ENCODE peak calls at places on chromosomes 1 and 21, in four cellular contexts. M is transverse colon, E is tibial nerve, C is endothelial cell of umbilical vein. Q is an unnamed sample.

GRCh38 chr1:15760520-15761211 is 2.1 kb downstream of the FBLIM1 start:
- DNase-seq in E (no peak), M (peak), C (peak), Q (peak)

GRCh38 chr1:168112673-168113305 is 23.9 kb downstream of the GPR161 start:
- DNase-seq in E (no peak), C (peak), M (no peak), Q (no peak)

GRCh38 chr1:44405041-44405803 is at the start of gene RNF220:
- DNase-seq in E (peak), C (peak), M (peak), Q (peak)

GRCh38 chr1:220826729-220827128 is 40.0 kb downstream of the MTARC1 start:
- DNase-seq in E (no peak), M (no peak), C (no peak), Q (no peak)

GRCh38 chr1:18198240-18198639 is 90.6 kb downstream of the IGSF21 start:
- DNase-seq in M (no peak), C (no peak), E (no peak), Q (no peak)

GRCh38 chr1:159000627-159001026 is 9.1 kb upstream of the IFI16 start:
- DNase-seq in M (peak), C (peak), E (peak), Q (peak)

GRCh38 chr1:4512622-4513021 is 141.8 kb upstream of the AJAP1 start:
- DNase-seq in M (no peak), E (peak), C (no peak), Q (no peak)

GRCh38 chr1:205261946-205262668 is 34.4 kb downstream of the TMCC2 start:
- DNase-seq in E (no peak), C (peak), M (no peak), Q (no peak)

GRCh38 chr1:212760126-212760823 is 31.3 kb downstream of the NSL1 start:
- DNase-seq in E (no peak), C (no peak), M (peak), Q (no peak)

GRCh38 chr1:147890177-147890790 is 12.3 kb upstream of the GJA8 start:
- DNase-seq in E (peak), C (peak), M (peak), Q (peak)

GRCh38 chr1:207389728-207390464 is 64.2 kb upstream of the CR2 start:
- DNase-seq in M (no peak), C (peak), E (no peak), Q (no peak)

GRCh38 chr1:230972855-230973271 is 5.8 kb downstream of the TTC13 start:
- DNase-seq in C (peak), E (no peak), M (peak), Q (no peak)

GRCh38 chr1:92444351-92444750 is 42.4 kb downstream of the GFI1 start:
- DNase-seq in E (no peak), M (no peak), C (no peak), Q (no peak)

GRCh38 chr1:183597656-183598055 is 7.4 kb upstream of the NCF2 start:
- DNase-seq in M (no peak), E (no peak), C (no peak), Q (no peak)

GRCh38 chr1:165162671-165163241 is 193.8 kb downstream of the LMX1A start:
- DNase-seq in M (no peak), E (peak), C (no peak), Q (no peak)

GRCh38 chr1:189253601-189254350 is 1223.9 kb downstream of the BRINP3 start:
- DNase-seq in M (no peak), C (no peak), E (no peak), Q (no peak)

GRCh38 chr1:166172106-166172505 is 5.3 kb upstream of the FAM78B start:
- DNase-seq in M (peak), E (no peak), C (no peak), Q (no peak)

GRCh38 chr1:184838374-184838995 is 83.8 kb upstream of the EDEM3 start:
- DNase-seq in E (peak), C (no peak), M (peak), Q (no peak)

GRCh38 chr1:53295746-53296722 is 31.8 kb downstream of the LRP8 start:
- DNase-seq in M (peak), C (no peak), E (no peak), Q (no peak)

GRCh38 chr1:8408151-8408839 is 90.4 kb downstream of the SLC45A1 start:
- DNase-seq in E (peak), C (peak), M (peak), Q (peak)

GRCh38 chr1:156727914-156728598 is at the start of gene METTL25B:
- DNase-seq in M (peak), C (peak), E (peak), Q (peak)

GRCh38 chr1:244435562-244436205 is 16.0 kb downstream of the ADSS2 start:
- DNase-seq in E (no peak), M (no peak), C (peak), Q (no peak)

GRCh38 chr1:206663832-206664652 is 20.7 kb upstream of the MAPKAPK2 start:
- DNase-seq in C (peak), E (peak), M (peak), Q (peak)

GRCh38 chr1:151832318-151832984 is 849 bp upstream of the RORC start:
- DNase-seq in C (no peak), E (no peak), M (peak), Q (peak)

GRCh38 chr1:160425847-160426246 is 25.5 kb downstream of the VANGL2 start:
- DNase-seq in M (no peak), E (no peak), C (no peak), Q (no peak)

GRCh38 chr21:25934130-25934529 is 199.4 kb downstream of the GABPA start:
- DNase-seq in C (no peak), M (no peak), E (no peak), Q (no peak)

GRCh38 chr1:3283849-3284248 is 170.6 kb upstream of the ARHGEF16 start:
- DNase-seq in C (no peak), E (peak), M (peak), Q (peak)

GRCh38 chr1:204650911-204651570 is 34.5 kb downstream of the LRRN2 start:
- DNase-seq in E (no peak), M (peak), C (no peak), Q (no peak)

GRCh38 chr1:96538001-96538649 is 183.5 kb upstream of the PTBP2 start:
- DNase-seq in M (peak), E (peak), C (peak), Q (peak)

GRCh38 chr21:16072692-16073091 is 342.9 kb downstream of the USP25 start:
- DNase-seq in E (no peak), M (no peak), C (no peak), Q (no peak)

GRCh38 chr1:232682248-232682647 is 52.3 kb upstream of the SIPA1L2 start:
- DNase-seq in C (no peak), M (peak), E (no peak), Q (no peak)

GRCh38 chr21:42784276-42784675 is 95.1 kb downstream of the WDR4 start:
- DNase-seq in C (no peak), M (no peak), E (no peak), Q (no peak)

GRCh38 chr1:36134805-36135339 is 9.8 kb upstream of the COL8A2 start:
- DNase-seq in C (peak), E (peak), M (peak), Q (peak)

GRCh38 chr1:69455718-69456117 is 112.0 kb upstream of the LRRC7 start:
- DNase-seq in C (no peak), E (no peak), M (no peak), Q (no peak)

GRCh38 chr21:33196956-33197374 is 32.8 kb upstream of the IFNAR2 start:
- DNase-seq in M (peak), E (peak), C (peak), Q (peak)

GRCh38 chr1:93814795-93815737 is 63.9 kb downstream of the DNTTIP2 start:
- DNase-seq in M (no peak), E (no peak), C (no peak), Q (no peak)

GRCh38 chr1:53390261-53390660 is 62.4 kb upstream of the LRP8 start:
- DNase-seq in E (peak), M (peak), C (no peak), Q (no peak)

GRCh38 chr1:248404024-248404423 is 1.2 kb downstream of the OR2T1 start:
- DNase-seq in E (no peak), M (no peak), C (peak), Q (no peak)

GRCh38 chr1:61524206-61524605 is 200.7 kb downstream of the TM2D1 start:
- DNase-seq in M (no peak), C (no peak), E (no peak), Q (no peak)

GRCh38 chr21:39561128-39561527 is 51.6 kb upstream of the B3GALT5 start:
- DNase-seq in M (no peak), C (no peak), E (no peak), Q (no peak)

GRCh38 chr21:39559511-39559910 is 53.2 kb upstream of the B3GALT5 start:
- DNase-seq in E (no peak), M (no peak), C (no peak), Q (no peak)

GRCh38 chr21:39552856-39553255 is 59.9 kb upstream of the B3GALT5 start:
- DNase-seq in C (no peak), E (no peak), M (no peak), Q (no peak)

GRCh38 chr21:39556176-39556575 is 56.6 kb upstream of the B3GALT5 start:
- DNase-seq in M (no peak), E (no peak), C (no peak), Q (no peak)
- TF ChIP-seq CTCF in M (no peak), E (no peak), C (no peak), Q (no peak)

GRCh38 chr21:15027056-15027455 is 37.7 kb downstream of the NRIP1 start:
- DNase-seq in M (no peak), C (no peak), E (no peak), Q (no peak)

GRCh38 chr21:15022608-15023261 is 42.1 kb downstream of the NRIP1 start:
- DNase-seq in E (no peak), M (no peak), C (no peak), Q (no peak)

GRCh38 chr21:15026370-15026769 is 38.4 kb downstream of the NRIP1 start:
- DNase-seq in C (no peak), M (no peak), E (no peak), Q (no peak)

GRCh38 chr21:15020797-15021196 is 44.0 kb downstream of the NRIP1 start:
- DNase-seq in E (no peak), M (no peak), C (no peak), Q (no peak)

DNA sequence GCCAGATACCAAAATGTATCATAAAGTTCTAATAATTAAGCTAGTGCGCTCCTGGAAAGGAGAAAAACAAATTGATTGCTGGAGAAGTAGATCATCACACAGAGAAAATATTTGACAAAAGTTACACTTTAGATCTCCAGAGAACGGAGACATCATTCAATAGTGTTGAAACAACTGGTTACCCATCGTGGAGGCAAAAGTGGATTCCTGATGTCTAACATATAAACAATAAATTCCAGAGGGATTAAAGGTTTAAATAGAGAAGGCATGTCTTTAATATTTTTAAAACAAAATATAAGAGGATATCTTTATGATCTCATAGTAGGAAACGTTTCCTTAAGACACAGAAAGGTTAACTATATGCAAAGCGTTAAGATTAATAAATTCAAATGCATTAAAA is 41.0 kb downstream of the NRIP1 start:
- DNase-seq in C (no peak), M (no peak), E (no peak), Q (no peak)
- H3K27ac ChIP-seq in C (no peak), M (no peak), E (no peak), Q (no peak)

GRCh38 chr1:109482796-109483638 is 688 bp upstream of the ATXN7L2 start:
- DNase-seq in E (no peak), M (no peak), C (peak), Q (peak)

GRCh38 chr1:109483658-109484518 is at the start of gene ATXN7L2:
- DNase-seq in M (peak), C (peak), E (peak), Q (peak)

GRCh38 chr1:109484519-109484975 is 842 bp downstream of the ATXN7L2 start:
- DNase-seq in E (no peak), C (no peak), M (no peak), Q (no peak)

GRCh38 chr1:109482242-109482641 is 1.5 kb upstream of the ATXN7L2 start:
- DNase-seq in C (no peak), M (no peak), E (no peak), Q (no peak)

GRCh38 chr1:109485001-109485400 is 1.3 kb downstream of the ATXN7L2 start:
- DNase-seq in E (no peak), C (no peak), M (no peak), Q (no peak)
- H3K4me3 ChIP-seq in E (peak), C (no peak), M (no peak), Q (peak)

GRCh38 chr1:20751462-20751990 is 19.0 kb upstream of the SH2D5 start:
- DNase-seq in C (no peak), M (no peak), E (no peak), Q (no peak)
- TF ChIP-seq CTCF in C (no peak), M (no peak), E (no peak), Q (no peak)

GRCh38 chr1:88462481-88463261 is 221.4 kb upstream of the PKN2 start:
- DNase-seq in E (no peak), M (no peak), C (peak), Q (peak)

GRCh38 chr1:88466899-88467580 is 217.0 kb upstream of the PKN2 start:
- DNase-seq in E (no peak), M (no peak), C (no peak), Q (peak)

DNA sequence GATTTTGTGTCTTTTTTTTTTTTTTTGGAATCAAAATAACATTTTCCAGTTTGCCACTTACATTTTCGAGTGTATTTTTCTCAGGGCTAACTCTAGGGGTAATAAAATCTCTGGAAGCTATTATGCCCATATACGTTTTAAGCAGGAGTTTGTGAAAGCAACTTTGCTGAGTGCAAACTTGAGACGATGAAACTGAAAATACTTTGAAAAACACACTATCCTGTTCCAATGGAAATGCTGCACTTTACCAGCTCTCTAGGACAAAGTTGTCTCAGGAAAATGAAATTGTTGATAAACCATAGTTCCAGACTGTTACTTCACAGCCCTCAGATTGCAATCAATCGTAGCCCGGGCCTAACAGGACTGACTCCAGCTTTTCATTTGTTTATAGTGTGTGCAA is 220.7 kb upstream of the PKN2 start:
- DNase-seq in C (no peak), E (no peak), M (no peak), Q (no peak)
- H3K27ac ChIP-seq in C (no peak), E (no peak), M (peak), Q (no peak)

DNA sequence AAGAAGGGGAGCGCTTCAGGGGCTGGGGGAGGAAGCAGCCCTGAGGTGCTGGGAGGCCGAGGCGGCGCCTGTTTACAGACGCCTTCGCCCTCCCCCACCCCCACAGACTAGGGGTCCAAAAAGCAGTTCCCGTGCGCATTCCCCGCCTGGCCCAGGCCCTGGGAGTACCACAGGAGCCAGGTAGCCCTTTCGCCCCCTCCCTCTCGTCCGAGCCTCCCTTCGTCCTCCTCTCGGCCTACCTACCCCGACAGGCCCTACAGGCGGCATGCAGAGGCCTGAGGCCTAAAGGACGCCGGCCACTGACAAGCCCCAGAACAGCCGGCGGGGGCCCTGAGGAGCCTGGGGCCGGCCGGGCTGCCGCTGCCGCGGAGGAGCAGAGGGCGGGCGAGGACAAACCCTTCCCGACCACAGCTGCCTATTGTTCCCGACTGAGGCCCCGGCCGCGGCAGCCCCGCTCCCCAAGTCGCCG is 512 bp downstream of the RC3H1 start:
- DNase-seq in C (peak), E (peak), M (peak), Q (peak)
- H3K4me3 ChIP-seq in C (peak), E (peak), M (peak), Q (peak)

GRCh38 chr1:31757204-31757679 is 6.9 kb downstream of the ADGRB2 start:
- DNase-seq in E (no peak), M (no peak), C (no peak), Q (no peak)
- TF ChIP-seq CTCF in E (no peak), M (no peak), C (no peak), Q (no peak)

DNA sequence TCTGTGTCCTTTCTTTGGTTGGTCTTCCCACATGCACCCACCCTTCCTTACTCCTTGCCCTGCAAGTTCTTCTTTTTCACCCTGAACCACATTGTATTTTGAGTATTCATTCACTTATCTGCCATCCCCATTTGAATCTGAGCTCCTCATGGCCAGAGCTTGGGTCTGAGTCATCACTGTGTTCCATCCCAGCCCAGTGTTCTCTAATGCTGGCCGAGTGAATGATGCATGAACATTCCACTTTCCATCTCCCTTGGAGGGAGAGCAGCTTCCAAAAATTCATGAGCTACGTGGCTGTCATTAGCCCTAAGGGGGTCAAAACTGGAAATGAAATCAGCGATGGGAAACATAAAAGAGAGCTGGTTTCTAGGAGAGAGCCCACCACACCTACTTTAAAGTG is 187.0 kb upstream of the USP24 start:
- DNase-seq in M (no peak), C (no peak), E (no peak), Q (no peak)
- H3K27ac ChIP-seq in M (no peak), C (no peak), E (no peak), Q (no peak)

GRCh38 chr1:200365897-200366426 is 43.9 kb downstream of the ZNF281 start:
- DNase-seq in M (no peak), C (no peak), E (no peak), Q (no peak)

GRCh38 chr1:200368556-200368955 is 41.3 kb downstream of the ZNF281 start:
- DNase-seq in C (no peak), E (no peak), M (no peak), Q (no peak)

GRCh38 chr1:200364831-200365230 is 45.0 kb downstream of the ZNF281 start:
- DNase-seq in M (no peak), C (no peak), E (no peak), Q (no peak)

GRCh38 chr1:200367841-200368534 is 41.8 kb downstream of the ZNF281 start:
- DNase-seq in E (no peak), C (no peak), M (no peak), Q (no peak)

GRCh38 chr1:200366577-200367253 is 43.1 kb downstream of the ZNF281 start:
- DNase-seq in C (no peak), M (no peak), E (peak), Q (no peak)
- H3K4me3 ChIP-seq in C (no peak), M (no peak), E (no peak), Q (no peak)

DNA sequence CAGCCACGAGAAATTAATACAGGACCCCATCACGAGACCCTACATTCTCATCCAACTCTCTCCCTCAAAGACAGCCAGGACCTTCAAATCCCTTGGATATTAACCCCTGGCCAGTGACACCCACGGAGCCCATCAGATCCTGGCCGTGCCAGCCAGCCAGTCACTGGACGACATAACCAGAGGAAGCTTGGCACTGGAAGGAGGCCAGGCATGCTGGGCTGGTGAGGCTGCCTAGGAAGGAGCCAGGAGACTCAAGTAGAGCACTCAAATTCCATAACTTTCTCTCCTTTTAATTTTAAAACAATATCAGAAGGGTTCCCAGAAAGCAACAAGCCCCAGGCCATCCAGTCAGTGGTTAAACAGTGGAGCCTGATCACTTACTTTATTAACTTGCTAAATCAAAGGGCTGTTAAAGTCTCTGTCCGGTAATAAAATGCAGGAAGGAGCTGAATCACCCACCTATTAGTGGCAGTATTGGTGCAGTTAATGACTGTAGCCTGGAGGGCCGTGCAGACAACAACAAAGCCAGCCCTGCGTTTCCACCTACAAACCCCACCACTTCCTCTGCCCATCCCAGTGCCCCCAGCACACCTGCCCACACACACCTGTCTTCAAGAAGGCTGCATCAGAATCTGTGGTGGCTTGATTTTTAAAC is 78.0 kb downstream of the HIVEP3 start:
- DNase-seq in C (peak), M (no peak), E (no peak), Q (peak)
- TF ChIP-seq CTCF in C (no peak), M (no peak), E (no peak), Q (no peak)

Q was measured in heart left ventricle.